ENCODE peak calls at places on chromosomes 6 and 20, in six cellular contexts. C is suprapubic skin; A is heart left ventricle; V is neural progenitor cell; X is CD8-positive, alpha-beta T cell; O is Peyer's patch. R is an unnamed sample. For H3K4me1, the result is how much of the 10 kb centered on the place peaks cover.

GRCh38 chr6:86856937-86857563 is 80.3 kb upstream of the HTR1E start:
- DNase-seq in C (no peak), A (no peak), V (peak), X (no peak), O (no peak), R (no peak)

GRCh38 chr6:34912715-34913464 is 23.8 kb downstream of the ANKS1A start:
- DNase-seq in C (no peak), A (no peak), V (no peak), X (peak), O (no peak), R (no peak)

GRCh38 chr6:119361209-119361608 is 11.6 kb upstream of the MAN1A1 start:
- DNase-seq in C (no peak), A (no peak), V (no peak), X (no peak), O (no peak), R (no peak)

GRCh38 chr20:3160418-3160817 is 753 bp upstream of the FASTKD5 start:
- DNase-seq in C (no peak), A (no peak), V (no peak), X (no peak), O (no peak), R (no peak)

GRCh38 chr6:7974932-7975763 is 64.6 kb upstream of the TXNDC5 start:
- DNase-seq in C (peak), A (peak), V (no peak), X (no peak), O (peak), R (peak)

GRCh38 chr6:89120371-89120770 is 2.5 kb upstream of the SRSF12 start:
- DNase-seq in C (no peak), A (no peak), V (no peak), X (no peak), O (no peak), R (no peak)

GRCh38 chr6:6723792-6724318 is 135.3 kb downstream of the LY86 start:
- DNase-seq in C (no peak), A (no peak), V (no peak), X (no peak), O (no peak), R (no peak)

GRCh38 chr6:162726997-162727346 is 594 bp downstream of the PRKN start:
- DNase-seq in C (no peak), A (no peak), V (no peak), X (no peak), O (no peak), R (no peak)

GRCh38 chr20:14477125-14477524 is 139.7 kb upstream of the FLRT3 start:
- DNase-seq in C (no peak), A (no peak), V (no peak), X (no peak), O (no peak), R (no peak)

DNA sequence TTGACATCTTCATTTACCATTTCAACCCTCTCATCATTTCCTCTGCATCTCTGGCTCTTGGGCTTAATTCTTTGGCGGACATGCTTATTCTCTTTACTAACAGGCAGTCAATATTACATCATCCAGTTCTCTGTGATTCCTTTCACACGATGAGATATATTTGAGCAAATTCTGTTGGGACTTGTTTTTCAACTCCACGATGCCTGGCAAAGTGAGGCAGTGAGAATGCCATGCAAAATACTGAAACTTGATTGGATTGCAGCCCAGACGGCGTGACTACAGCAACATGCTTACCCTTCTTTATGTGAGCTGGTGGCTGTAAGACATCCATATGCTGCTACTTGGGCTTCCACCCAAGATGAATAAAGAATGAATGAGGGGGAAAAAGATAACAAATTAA is 101.7 kb upstream of the SPACA1 start:
- DNase-seq in C (no peak), A (no peak), V (no peak), X (no peak), O (no peak), R (no peak)
- H3K4me3 ChIP-seq in C (no peak), A (no peak), V (no peak), X (no peak), O (no peak), R (no peak)

GRCh38 chr6:144646066-144646800 is 361.1 kb downstream of the UTRN start:
- DNase-seq in C (no peak), A (no peak), V (no peak), X (no peak), O (no peak), R (no peak)
- H3K4me1 ChIP-seq in C (under half), A (under half), V (half or more), X (under half), O (under half), R (under half)

GRCh38 chr20:45345104-45345936 is 2.9 kb downstream of the SDC4 start:
- DNase-seq in C (no peak), A (peak), V (no peak), X (no peak), O (no peak), R (no peak)

GRCh38 chr20:45346851-45347250 is 1.4 kb downstream of the SDC4 start:
- DNase-seq in C (no peak), A (no peak), V (no peak), X (no peak), O (no peak), R (no peak)

GRCh38 chr20:45347936-45348809 is at the start of gene SDC4:
- DNase-seq in C (peak), A (peak), V (peak), X (peak), O (peak), R (peak)

GRCh38 chr20:45346291-45346718 is 1.9 kb downstream of the SDC4 start:
- DNase-seq in C (no peak), A (no peak), V (no peak), X (no peak), O (no peak), R (no peak)

DNA sequence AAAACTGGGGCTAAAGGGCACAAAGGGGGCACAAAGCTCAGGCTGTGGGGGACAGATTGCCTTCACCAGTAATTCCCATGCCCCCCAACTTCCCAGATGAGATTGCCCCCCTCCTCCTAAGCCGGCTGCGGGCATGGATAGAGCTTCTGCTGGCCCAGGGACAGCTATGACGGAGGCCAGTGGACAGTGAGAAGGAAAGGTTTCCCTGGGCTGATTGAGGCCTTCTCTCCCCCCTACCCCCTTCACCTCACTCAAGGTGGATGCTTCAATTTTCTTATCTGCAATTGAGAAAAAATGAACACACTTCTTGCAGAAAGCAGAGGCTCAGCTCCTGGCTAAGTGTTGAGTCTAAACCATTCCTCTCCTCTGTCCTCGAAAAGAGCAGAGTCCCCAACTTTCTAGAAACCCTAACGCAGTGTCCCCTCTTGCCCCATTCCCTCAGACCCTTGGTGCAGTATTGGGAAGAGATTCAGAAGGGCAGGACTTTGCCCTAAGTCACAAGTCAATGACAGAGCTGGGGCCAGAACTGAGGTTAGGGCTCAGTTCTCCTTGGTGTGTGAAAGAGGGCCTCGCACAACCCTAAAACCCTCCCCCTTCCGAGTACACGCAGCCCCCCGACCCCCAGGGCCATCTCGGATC is 808 bp downstream of the SDC4 start:
- DNase-seq in C (no peak), A (no peak), V (no peak), X (no peak), O (no peak), R (no peak)
- H3K27ac ChIP-seq in C (peak), A (peak), V (no peak), X (no peak), O (peak), R (peak)

GRCh38 chr20:36572701-36573102 is 695 bp upstream of the TGIF2 start:
- DNase-seq in C (no peak), A (no peak), V (peak), X (peak), O (peak), R (no peak)
- H3K4me3 ChIP-seq in C (peak), A (peak), V (peak), X (peak), O (peak), R (peak)

R was measured in left ventricle myocardium inferior.